ENCODE peak calls at places on chromosomes 3 and 15, in ten cellular contexts. G is astrocyte of the spinal cord, T is lung, J is OCI-LY7, K is pancreas, H is tibial artery, F is cardiac fibroblast, Z is GM12865, N is AG09309, Q is kidney epithelial cell. D is an unnamed sample.

GRCh38 chr3:122092460-122093165 is 37.5 kb downstream of the CD86 start:
- DNase-seq in J (peak; percentile 56), T (no peak), Q (no peak), F (peak; percentile 29), Z (peak; percentile 83), G (peak; percentile 0), K (no peak), H (no peak), N (no peak), D (no peak)

GRCh38 chr3:128799650-128800049 is 73.7 kb downstream of the RAB7A start:
- DNase-seq in J (no peak), G (no peak), T (no peak), F (no peak), Q (no peak), K (no peak), H (no peak), Z (no peak), N (no peak), D (no peak)

GRCh38 chr3:122004123-122004522 is 17.9 kb downstream of the ILDR1 start:
- DNase-seq in N (no peak), H (no peak), K (no peak), Q (no peak), T (no peak), G (no peak), F (peak; percentile 14), J (no peak), Z (no peak), D (no peak)

GRCh38 chr3:183392166-183393034 is 36.0 kb downstream of the MCF2L2 start:
- DNase-seq in Q (no peak), F (peak; percentile 6), T (no peak), K (no peak), Z (no peak), N (no peak), G (no peak), H (no peak), J (no peak), D (no peak)

GRCh38 chr3:4584537-4585249 is 91.5 kb downstream of the ITPR1 start:
- DNase-seq in H (peak; percentile 74), J (no peak), Q (no peak), Z (peak; percentile 35), F (peak; percentile 79), K (no peak), N (no peak), G (peak; percentile 23), T (no peak), D (no peak)

GRCh38 chr3:85572426-85572825 is 613.6 kb downstream of the CADM2 start:
- DNase-seq in T (no peak), J (no peak), G (peak; percentile 45), Q (no peak), Z (no peak), F (peak; percentile 5), K (no peak), N (no peak), H (no peak), D (no peak)

GRCh38 chr3:15117011-15117410 is 18.1 kb upstream of the RBSN start:
- DNase-seq in N (no peak), T (no peak), Z (no peak), G (no peak), Q (no peak), H (no peak), J (no peak), F (no peak), K (no peak), D (no peak)

GRCh38 chr3:187736418-187736871 is 8.8 kb downstream of the BCL6 start:
- DNase-seq in Q (no peak), J (no peak), Z (no peak), N (no peak), H (no peak), F (peak; percentile 68), G (peak; percentile 62), K (no peak), T (no peak), D (no peak)

GRCh38 chr15:99303881-99304280 is 52.6 kb downstream of the LRRC28 start:
- DNase-seq in J (no peak), Q (no peak), Z (no peak), K (no peak), N (no peak), H (no peak), T (no peak), F (no peak), G (no peak), D (no peak)

GRCh38 chr3:99940350-99940749 is 122.7 kb downstream of the CMSS1 start:
- DNase-seq in H (no peak), Q (no peak), J (no peak), K (no peak), F (no peak), Z (no peak), T (no peak), G (no peak), N (no peak), D (no peak)

GRCh38 chr3:176714034-176714433 is 483.2 kb downstream of the TBL1XR1 start:
- DNase-seq in J (no peak), N (no peak), K (no peak), T (no peak), F (no peak), Q (peak; percentile 51), H (no peak), G (no peak), Z (no peak), D (no peak)

GRCh38 chr15:78368671-78369070 is 28.5 kb downstream of the CRABP1 start:
- DNase-seq in H (no peak), J (no peak), K (no peak), G (peak; percentile 9), N (no peak), F (no peak), T (no peak), Q (no peak), Z (no peak), D (no peak)

GRCh38 chr3:27022096-27022761 is 347.0 kb downstream of the NEK10 start:
- DNase-seq in G (no peak), Z (no peak), N (no peak), T (no peak), H (no peak), K (no peak), Q (no peak), J (no peak), F (no peak), D (no peak)

GRCh38 chr3:175304437-175304836 is 445.3 kb downstream of the NAALADL2 start:
- DNase-seq in K (no peak), G (no peak), F (no peak), Z (no peak), Q (no peak), T (no peak), H (no peak), J (no peak), N (no peak), D (no peak)
- TF ChIP-seq CTCF in K (no peak), G (no peak), F (no peak), Z (no peak), Q (no peak), T (no peak), H (no peak), J (no peak), N (no peak), D (no peak)

GRCh38 chr15:51641490-51642135 is 19.0 kb upstream of the DMXL2 start:
- DNase-seq in Z (no peak), J (no peak), H (no peak), T (no peak), G (no peak), K (no peak), N (no peak), F (no peak), Q (no peak), D (no peak)
- TF ChIP-seq CTCF in Z (no peak), J (no peak), H (no peak), T (no peak), G (no peak), K (no peak), N (no peak), F (no peak), Q (no peak), D (no peak)

DNA sequence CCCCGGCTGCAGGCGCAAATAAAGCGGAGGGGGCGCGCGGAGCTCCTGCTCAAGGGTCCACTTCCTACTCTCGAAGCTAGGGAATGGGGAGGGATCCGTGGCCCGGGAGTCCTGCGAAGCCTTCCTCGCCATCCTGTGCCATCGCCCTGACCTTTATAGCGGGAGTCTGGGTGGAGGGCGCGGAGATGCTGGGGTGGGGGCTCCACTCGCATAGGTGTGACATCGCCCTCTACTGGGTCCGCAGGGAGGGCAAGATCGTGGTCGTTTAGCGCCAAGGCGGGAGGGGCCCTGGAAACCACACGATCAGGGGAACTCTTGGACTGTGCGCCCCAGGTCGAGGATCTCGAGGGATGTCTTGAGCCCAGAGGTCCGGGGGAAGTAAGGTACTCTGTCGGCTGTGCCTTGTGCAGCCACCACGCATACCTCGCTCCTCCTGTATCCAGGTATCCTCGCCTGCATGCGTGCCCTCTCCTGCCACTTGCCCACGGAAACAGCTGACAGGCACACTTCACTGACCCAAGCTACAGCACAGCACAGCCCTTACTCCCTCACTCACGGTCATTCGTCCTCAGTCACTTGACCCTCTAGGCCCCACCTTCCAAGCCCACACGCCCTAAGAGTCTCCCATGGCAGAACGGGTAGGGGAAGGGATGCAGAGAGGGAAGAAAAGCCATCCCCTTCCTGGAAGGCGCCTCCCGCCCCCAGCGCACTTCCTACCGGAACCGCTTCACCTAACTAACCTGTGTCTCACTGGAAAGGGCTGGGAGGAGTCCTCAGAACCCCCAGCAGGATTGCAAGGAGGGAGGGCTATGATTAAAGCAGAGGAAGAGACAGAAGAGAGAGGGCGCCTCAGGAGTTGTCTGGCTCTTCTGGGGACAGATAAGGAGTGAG is 22.7 kb downstream of the EPHB3 start:
- DNase-seq in Z (no peak), K (peak; percentile 69), F (no peak), H (no peak), Q (no peak), T (no peak), N (no peak), G (no peak), J (no peak), D (no peak)
- TF ChIP-seq CTCF in Z (no peak), K (no peak), F (no peak), H (no peak), Q (peak; percentile 55), T (no peak), N (no peak), G (peak; percentile 45), J (peak; percentile 33), D (peak; percentile 29)

GRCh38 chr3:120071259-120071658 is 23.0 kb downstream of the GSK3B start:
- DNase-seq in H (no peak), J (no peak), Q (no peak), Z (no peak), T (no peak), K (no peak), G (no peak), N (no peak), F (no peak), D (no peak)

GRCh38 chr3:120077726-120078125 is 16.5 kb downstream of the GSK3B start:
- DNase-seq in K (no peak), T (no peak), H (no peak), N (no peak), J (no peak), G (no peak), Q (no peak), Z (no peak), F (no peak), D (no peak)

GRCh38 chr3:120067090-120067489 is 27.2 kb downstream of the GSK3B start:
- DNase-seq in N (no peak), Z (no peak), F (no peak), H (no peak), T (no peak), G (no peak), Q (no peak), K (no peak), J (no peak), D (no peak)

GRCh38 chr3:120070263-120070981 is 23.8 kb downstream of the GSK3B start:
- DNase-seq in H (no peak), J (no peak), Q (no peak), N (no peak), G (no peak), F (no peak), T (no peak), K (no peak), Z (no peak), D (no peak)

GRCh38 chr3:120072867-120073525 is 21.3 kb downstream of the GSK3B start:
- DNase-seq in Z (peak; percentile 35), G (no peak), T (no peak), F (no peak), J (no peak), N (no peak), K (no peak), H (no peak), Q (no peak), D (no peak)
- TF ChIP-seq CTCF in Z (no peak), G (peak; percentile 19), T (no peak), F (no peak), J (peak; percentile 48), N (no peak), K (no peak), H (no peak), Q (peak; percentile 25), D (no peak)

D was measured in osteocyte.